ENCODE peak calls at places on chromosomes 11 and 22, in five cellular contexts. D, H, I, B and F are unnamed samples.

GRCh38 chr11:35180311-35181233 is 41.6 kb downstream of the CD44 start:
- DNase-seq in D (no peak), H (peak; percentile 35), I (no peak), B (no peak), F (no peak)

GRCh38 chr11:105372214-105372613 is 232.6 kb upstream of the CARD18 start:
- DNase-seq in D (no peak), H (no peak), I (no peak), B (no peak), F (no peak)

GRCh38 chr22:33920927-33921575 is 775 bp upstream of the LARGE1 start:
- DNase-seq in D (peak; percentile 98), H (peak; percentile 99), I (no peak), B (peak; percentile 99), F (peak; percentile 74)

GRCh38 chr22:26671317-26672059 is 14.1 kb downstream of the MIAT start:
- DNase-seq in D (peak; percentile 23), H (peak; percentile 58), I (no peak), B (peak; percentile 60), F (no peak)

GRCh38 chr11:123253909-123254308 is 58.9 kb upstream of the CLMP start:
- DNase-seq in D (no peak), H (no peak), I (no peak), B (no peak), F (no peak)

GRCh38 chr11:48012051-48012391 is 31.7 kb downstream of the PTPRJ start:
- DNase-seq in D (no peak), H (no peak), I (no peak), B (no peak), F (no peak)

GRCh38 chr11:119791701-119792151 is 62.7 kb upstream of the NECTIN1 start:
- DNase-seq in D (no peak), H (no peak), I (no peak), B (no peak), F (no peak)

GRCh38 chr11:67352546-67353316 is 615 bp downstream of the POLD4 start:
- DNase-seq in D (peak; percentile 52), H (peak; percentile 55), I (no peak), B (peak; percentile 72), F (peak; percentile 66)

GRCh38 chr22:23364389-23364788 is 184.1 kb downstream of the BCR start:
- DNase-seq in D (no peak), H (no peak), I (no peak), B (no peak), F (no peak)

GRCh38 chr11:115471367-115471766 is 32.8 kb downstream of the CADM1 start:
- DNase-seq in D (no peak), H (no peak), I (no peak), B (no peak), F (no peak)

GRCh38 chr11:73463359-73463758 is 87.2 kb downstream of the RELT start:
- DNase-seq in D (no peak), H (no peak), I (no peak), B (no peak), F (no peak)

GRCh38 chr22:20965888-20966855 is 883 bp upstream of the AIFM3 start:
- DNase-seq in D (no peak), H (no peak), I (no peak), B (peak; percentile 85), F (no peak)

GRCh38 chr11:3103076-3103475 is 45.9 kb upstream of the CARS1 start:
- DNase-seq in D (no peak), H (no peak), I (no peak), B (no peak), F (no peak)

GRCh38 chr11:130168105-130168504 is 8.5 kb downstream of the ST14 start:
- DNase-seq in D (no peak), H (no peak), I (no peak), B (peak; percentile 9), F (no peak)

GRCh38 chr11:9664276-9665171 is 647 bp downstream of the SWAP70 start:
- DNase-seq in D (peak; percentile 19), H (peak; percentile 74), I (peak; percentile 25), B (peak; percentile 61), F (peak; percentile 49)

GRCh38 chr11:120216426-120217102 is 5.7 kb downstream of the OAF start:
- DNase-seq in D (no peak), H (no peak), I (no peak), B (no peak), F (no peak)

DNA sequence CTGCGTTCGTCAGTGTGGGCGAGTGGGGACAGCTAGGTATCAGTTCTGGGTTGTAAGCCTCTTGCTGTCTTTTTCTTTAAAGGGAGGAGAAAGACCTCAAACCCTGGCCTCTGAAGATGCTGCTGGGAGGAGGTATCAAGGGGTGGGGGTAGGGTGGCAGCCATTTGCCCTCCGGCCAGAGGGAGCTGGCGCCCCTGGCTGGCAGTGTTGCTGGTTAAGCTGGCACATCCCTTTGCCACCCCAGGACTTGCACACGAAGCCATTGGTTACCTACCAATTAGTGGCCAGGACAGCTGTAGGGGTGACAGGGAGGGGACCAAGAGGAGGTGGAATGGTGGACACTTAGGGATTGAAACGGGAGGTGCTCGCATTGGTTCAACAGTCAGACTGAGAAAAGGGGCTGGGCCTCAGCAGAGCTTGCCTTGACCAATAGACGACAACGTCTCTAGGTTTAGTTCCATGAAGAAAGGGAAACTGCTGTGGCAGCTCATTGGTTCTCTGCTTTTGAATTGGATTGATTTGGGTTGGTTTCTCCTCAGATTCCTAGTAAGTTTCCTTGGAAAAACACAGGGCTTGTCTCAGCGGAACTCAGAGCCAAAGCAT is 77.9 kb downstream of the ST3GAL4 start:
- DNase-seq in D (no peak), H (no peak), I (no peak), B (no peak), F (no peak)
- TF ChIP-seq POLR2AphosphoS5 in D (no peak), H (no peak), I (no peak), B (no peak), F (no peak)

DNA sequence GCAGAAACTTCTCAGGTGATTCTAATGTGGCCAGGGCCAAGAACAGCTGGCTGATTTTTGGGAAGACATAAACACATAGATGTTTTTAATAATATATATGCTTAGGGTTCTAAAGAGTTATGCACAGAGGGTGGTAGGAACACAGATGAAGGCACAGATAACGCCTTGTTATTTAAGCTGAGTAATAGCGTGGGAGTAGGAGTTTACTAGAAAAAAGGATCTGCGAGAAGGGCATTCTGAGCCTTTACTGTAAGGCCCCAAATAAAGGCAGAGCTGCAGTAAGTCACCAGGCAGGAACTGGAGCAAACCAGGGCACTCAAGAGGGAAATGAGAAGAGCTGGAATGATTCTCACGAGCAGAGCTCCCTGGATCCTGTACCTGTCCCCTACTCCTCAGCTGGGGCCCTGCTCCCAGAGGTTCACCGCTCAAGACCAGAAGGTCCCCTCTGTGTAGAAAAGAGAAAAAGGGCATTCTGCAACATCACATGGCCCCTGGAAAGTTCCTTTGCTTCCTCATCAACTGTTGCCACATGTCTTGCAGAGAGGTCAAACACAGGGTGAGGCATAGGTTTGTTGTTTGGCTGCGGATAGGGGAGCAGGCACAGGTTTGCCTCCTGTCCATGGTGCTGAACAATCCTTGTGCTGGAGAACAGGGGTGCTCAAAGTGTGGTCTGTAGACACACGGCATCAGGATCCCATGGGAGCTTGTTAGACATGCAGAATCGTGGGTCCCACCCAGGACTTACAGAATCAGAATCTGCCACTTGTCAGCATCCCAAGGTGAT is 125.7 kb downstream of the TENM4 start:
- DNase-seq in D (no peak), H (peak; percentile 82), I (no peak), B (no peak), F (peak; percentile 49)
- TF ChIP-seq CTCF in D (no peak), H (no peak), I (no peak), B (no peak), F (no peak)

GRCh38 chr22:37244922-37245722 is 1.1 kb upstream of the RAC2 start:
- DNase-seq in D (no peak), H (no peak), I (no peak), B (peak; percentile 68), F (peak; percentile 74)
- H3K27ac ChIP-seq in D (no peak overlapping the region), H (no peak overlapping the region), I (no peak overlapping the region), B (peak overlapping the region; percentile 76), F (peak overlapping the region; percentile 92)

GRCh38 chr11:96081561-96081960 is 157.7 kb upstream of the MTMR2 start:
- DNase-seq in D (no peak), H (no peak), I (no peak), B (no peak), F (no peak)

GRCh38 chr11:96084610-96085348 is 160.9 kb upstream of the MTMR2 start:
- DNase-seq in D (no peak), H (no peak), I (no peak), B (no peak), F (no peak)

GRCh38 chr11:96082936-96083335 is 159.0 kb upstream of the MTMR2 start:
- DNase-seq in D (no peak), H (peak; percentile 36), I (no peak), B (no peak), F (no peak)

GRCh38 chr11:96079691-96080090 is 155.8 kb upstream of the MTMR2 start:
- DNase-seq in D (no peak), H (no peak), I (no peak), B (no peak), F (no peak)

GRCh38 chr11:96082002-96082899 is 158.3 kb upstream of the MTMR2 start:
- DNase-seq in D (no peak), H (no peak), I (no peak), B (no peak), F (no peak)
- TF ChIP-seq POLR2AphosphoS5 in D (no peak), H (no peak), I (no peak), B (no peak), F (no peak)

DNA sequence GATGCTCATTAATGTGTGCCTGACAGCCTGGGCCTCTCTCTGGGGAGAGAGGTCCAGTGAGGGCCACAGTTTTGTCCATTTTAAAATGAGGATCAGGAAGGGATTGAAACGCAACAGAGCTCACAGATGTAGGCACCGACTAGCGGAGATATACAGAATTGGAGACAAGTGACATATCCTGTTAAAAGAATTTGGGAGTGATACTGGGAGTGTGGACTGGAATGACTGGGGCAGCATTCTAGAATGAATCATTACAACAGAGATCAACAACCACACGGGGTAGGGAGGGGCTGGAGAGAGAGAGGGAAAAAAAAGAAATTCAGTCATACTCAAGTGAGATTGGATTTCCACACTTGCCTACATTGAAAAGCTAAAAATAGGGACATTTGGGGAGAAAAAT is 2.5 kb upstream of the NCAM1 start:
- DNase-seq in D (no peak), H (no peak), I (no peak), B (no peak), F (no peak)
- TF ChIP-seq CTCF in D (no peak), H (no peak), I (peak; percentile 17), B (no peak), F (no peak)

DNA sequence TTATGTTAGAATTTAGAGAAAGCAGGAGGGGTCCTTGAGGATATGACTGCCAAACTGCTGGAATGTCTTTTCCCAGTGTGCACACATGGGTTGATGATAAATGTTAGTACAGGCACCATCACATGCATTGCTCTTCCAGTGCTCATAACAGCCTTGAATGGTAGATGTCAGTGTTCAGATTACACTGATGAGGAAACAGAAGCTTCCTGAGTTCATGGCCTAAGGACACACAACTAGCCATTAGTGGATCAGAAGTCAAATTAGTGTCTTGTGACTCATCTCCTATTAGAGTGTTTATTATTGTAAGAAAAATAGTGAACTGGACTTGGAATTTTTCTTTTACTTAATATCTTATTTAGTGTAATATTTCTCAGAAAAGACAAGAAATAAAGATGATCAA is 241.5 kb downstream of the DDX10 start:
- DNase-seq in D (no peak), H (no peak), I (no peak), B (no peak), F (no peak)
- H3K27ac ChIP-seq in D (no peak overlapping the region), H (no peak overlapping the region), I (no peak overlapping the region), B (no peak overlapping the region), F (no peak overlapping the region)

DNA sequence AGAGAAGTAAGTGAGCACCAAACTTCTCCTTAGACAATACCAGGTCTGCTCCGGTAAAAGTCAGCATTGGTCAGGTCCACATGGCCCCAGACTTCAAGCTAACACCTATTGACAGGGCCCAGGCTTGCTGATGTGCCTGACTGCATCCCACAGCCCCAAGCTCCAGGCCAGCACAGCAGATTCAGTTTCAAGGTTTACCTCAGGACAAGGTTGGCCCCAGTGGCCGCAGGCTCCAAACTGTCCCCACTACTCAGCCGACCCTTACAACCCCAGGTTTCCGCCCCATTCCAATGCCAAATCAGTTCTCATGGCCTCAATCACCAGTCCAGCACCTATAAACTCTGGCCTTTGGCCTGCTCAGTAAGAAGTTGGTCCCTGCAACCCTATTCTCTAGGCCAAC is 39.4 kb downstream of the OR4C6 start:
- DNase-seq in D (no peak), H (no peak), I (no peak), B (no peak), F (no peak)
- TF ChIP-seq POLR2AphosphoS5 in D (no peak), H (no peak), I (no peak), B (no peak), F (no peak)